ENCODE peak calls at places on chromosomes 3 and 15, in five cellular contexts. Z is Peyer's patch, H is GM13977, N is colonic mucosa, S is right lobe of liver. V is an unnamed sample.

GRCh38 chr3:56123487-56123886 is 344.8 kb downstream of the ERC2 start:
- DNase-seq in N (no peak), Z (no peak), H (no peak), S (no peak), V (no peak)

GRCh38 chr3:113186566-113186965 is 24.8 kb upstream of the BOC start:
- DNase-seq in H (no peak), Z (no peak), S (no peak), N (no peak), V (no peak)

GRCh38 chr3:72692959-72693518 is 155.2 kb downstream of the SHQ1 start:
- DNase-seq in S (no peak), H (no peak), Z (no peak), N (no peak), V (no peak)

GRCh38 chr15:67120839-67121540 is 55.6 kb downstream of the SMAD3 start:
- DNase-seq in H (peak), Z (peak), N (peak), S (peak), V (peak)

GRCh38 chr15:92636950-92637481 is 18.6 kb downstream of the FAM174B start:
- DNase-seq in Z (no peak), S (no peak), N (peak), H (no peak), V (no peak)

GRCh38 chr3:47082519-47082918 is 81.4 kb downstream of the SETD2 start:
- DNase-seq in Z (no peak), S (no peak), H (peak), N (no peak), V (peak)

GRCh38 chr3:109687626-109688025 is 350.3 kb upstream of the DPPA4 start:
- DNase-seq in S (no peak), H (no peak), Z (no peak), N (no peak), V (no peak)

GRCh38 chr3:129346690-129347440 is 68.2 kb downstream of the HMCES start:
- DNase-seq in Z (no peak), N (no peak), S (no peak), H (no peak), V (no peak)

GRCh38 chr3:156818890-156819289 is 7.3 kb upstream of the LEKR1 start:
- DNase-seq in S (no peak), Z (no peak), H (no peak), N (no peak), V (no peak)

GRCh38 chr15:89057506-89058133 is 30.6 kb upstream of the ABHD2 start:
- DNase-seq in N (peak), Z (peak), S (peak), H (peak), V (peak)

GRCh38 chr3:112117826-112118571 is 15.0 kb downstream of the GCSAM start:
- DNase-seq in N (no peak), H (no peak), S (no peak), Z (no peak), V (peak)

GRCh38 chr3:42651248-42652091 is 2.0 kb upstream of the ZBTB47 start:
- DNase-seq in Z (no peak), N (no peak), H (no peak), S (no peak), V (no peak)

GRCh38 chr15:89912145-89912673 is 543 bp downstream of the ARPIN start:
- DNase-seq in H (no peak), Z (peak), S (peak), N (peak), V (no peak)

GRCh38 chr15:49468440-49468839 is 45.4 kb downstream of the FGF7 start:
- DNase-seq in S (no peak), Z (no peak), N (no peak), H (no peak), V (no peak)

GRCh38 chr3:69252141-69252540 is 129.7 kb upstream of the LMOD3 start:
- DNase-seq in H (no peak), S (no peak), N (no peak), Z (no peak), V (no peak)

GRCh38 chr3:191336833-191337232 is 6.5 kb upstream of the UTS2B start:
- DNase-seq in N (no peak), Z (no peak), S (no peak), H (no peak), V (no peak)

GRCh38 chr15:78570710-78571109 is 5.4 kb downstream of the CHRNA5 start:
- DNase-seq in N (no peak), Z (no peak), S (no peak), H (no peak), V (no peak)

GRCh38 chr15:32682569-32682968 is 35.2 kb upstream of the GREM1 start:
- DNase-seq in H (no peak), S (no peak), N (no peak), Z (no peak), V (no peak)

GRCh38 chr15:83248944-83249343 is 35.5 kb downstream of the BNC1 start:
- DNase-seq in H (no peak), S (no peak), Z (no peak), N (no peak), V (no peak)

GRCh38 chr3:170033489-170033888 is 4.3 kb upstream of the GPR160 start:
- DNase-seq in S (no peak), Z (no peak), N (peak), H (no peak), V (no peak)

GRCh38 chr3:46065294-46065705 is 38.0 kb upstream of the XCR1 start:
- DNase-seq in Z (no peak), N (peak), H (peak), S (no peak), V (peak)

GRCh38 chr3:197365621-197366020 is 67.2 kb upstream of the DLG1 start:
- DNase-seq in Z (no peak), H (no peak), N (no peak), S (no peak), V (no peak)

GRCh38 chr3:43400162-43400561 is 113.8 kb downstream of the SNRK start:
- DNase-seq in N (no peak), H (no peak), Z (no peak), S (no peak), V (no peak)

GRCh38 chr15:56052389-56053045 is 59.1 kb upstream of the NEDD4 start:
- DNase-seq in H (peak), Z (no peak), N (no peak), S (no peak), V (peak)

GRCh38 chr3:65425880-65426279 is 612.8 kb downstream of the MAGI1 start:
- DNase-seq in S (no peak), Z (no peak), N (no peak), H (no peak), V (no peak)

GRCh38 chr15:88036154-88036839 is 220.2 kb downstream of the NTRK3 start:
- DNase-seq in Z (no peak), H (no peak), N (no peak), S (no peak), V (no peak)

GRCh38 chr3:46852839-46853355 is 10.3 kb downstream of the MYL3 start:
- DNase-seq in H (no peak), N (no peak), Z (no peak), S (no peak), V (no peak)

GRCh38 chr3:6803652-6804051 is 57.3 kb upstream of the GRM7 start:
- DNase-seq in S (no peak), Z (no peak), H (no peak), N (no peak), V (no peak)

GRCh38 chr3:67529915-67530314 is 124.5 kb downstream of the SUCLG2 start:
- DNase-seq in N (no peak), S (no peak), H (no peak), Z (no peak), V (no peak)

GRCh38 chr3:36446230-36446629 is 65.9 kb downstream of the STAC start:
- DNase-seq in S (no peak), N (no peak), Z (no peak), H (no peak), V (no peak)

GRCh38 chr3:151911462-151911861 is 38.0 kb downstream of the SUCNR1 start:
- DNase-seq in Z (no peak), H (no peak), S (no peak), N (no peak), V (no peak)

GRCh38 chr15:96123630-96124187 is 206.8 kb upstream of the NR2F2 start:
- DNase-seq in N (no peak), S (no peak), Z (no peak), H (no peak), V (no peak)

GRCh38 chr3:133709139-133709538 is 37.1 kb upstream of the TF start:
- DNase-seq in S (no peak), Z (no peak), N (no peak), H (no peak), V (no peak)

GRCh38 chr3:133706033-133706432 is 40.2 kb upstream of the TF start:
- DNase-seq in H (no peak), S (no peak), N (no peak), Z (no peak), V (no peak)

GRCh38 chr3:133717424-133717823 is 28.8 kb upstream of the TF start:
- DNase-seq in Z (no peak), S (no peak), H (no peak), N (no peak), V (no peak)

GRCh38 chr3:133711013-133711412 is 35.2 kb upstream of the TF start:
- DNase-seq in S (no peak), N (no peak), H (no peak), Z (no peak), V (no peak)

GRCh38 chr3:133712017-133712416 is 34.2 kb upstream of the TF start:
- DNase-seq in S (peak), N (no peak), Z (no peak), H (no peak), V (no peak)
- TF ChIP-seq CTCF in S (peak), N (no peak), Z (no peak), H (no peak), V (no peak)

DNA sequence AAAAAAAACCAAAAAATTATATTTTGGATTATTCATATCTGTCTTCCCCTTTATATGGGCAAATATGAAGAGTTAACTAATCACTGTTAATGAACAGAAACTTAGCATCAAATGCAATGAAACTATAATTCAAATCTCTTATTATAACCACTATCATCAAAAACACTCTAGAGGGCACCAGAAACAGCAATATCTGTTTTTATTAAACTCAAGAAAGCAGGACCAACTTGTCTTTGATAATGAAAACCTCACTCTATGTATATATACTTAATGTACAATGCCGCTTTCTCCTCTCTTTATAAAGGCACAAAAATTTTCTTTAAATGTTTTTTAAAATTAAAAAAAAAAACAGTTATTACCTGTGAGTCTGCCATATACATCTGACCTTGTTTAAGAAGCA is 92.7 kb downstream of the UACA start:
- DNase-seq in H (no peak), Z (no peak), S (no peak), N (no peak), V (no peak)
- TF ChIP-seq CTCF in H (no peak), Z (peak), S (peak), N (no peak), V (no peak)

GRCh38 chr3:180802837-180803236 is 109.6 kb upstream of the FXR1 start:
- DNase-seq in S (no peak), Z (no peak), H (no peak), N (no peak), V (no peak)
- TF ChIP-seq CTCF in S (peak), Z (peak), H (peak), N (no peak), V (peak)

DNA sequence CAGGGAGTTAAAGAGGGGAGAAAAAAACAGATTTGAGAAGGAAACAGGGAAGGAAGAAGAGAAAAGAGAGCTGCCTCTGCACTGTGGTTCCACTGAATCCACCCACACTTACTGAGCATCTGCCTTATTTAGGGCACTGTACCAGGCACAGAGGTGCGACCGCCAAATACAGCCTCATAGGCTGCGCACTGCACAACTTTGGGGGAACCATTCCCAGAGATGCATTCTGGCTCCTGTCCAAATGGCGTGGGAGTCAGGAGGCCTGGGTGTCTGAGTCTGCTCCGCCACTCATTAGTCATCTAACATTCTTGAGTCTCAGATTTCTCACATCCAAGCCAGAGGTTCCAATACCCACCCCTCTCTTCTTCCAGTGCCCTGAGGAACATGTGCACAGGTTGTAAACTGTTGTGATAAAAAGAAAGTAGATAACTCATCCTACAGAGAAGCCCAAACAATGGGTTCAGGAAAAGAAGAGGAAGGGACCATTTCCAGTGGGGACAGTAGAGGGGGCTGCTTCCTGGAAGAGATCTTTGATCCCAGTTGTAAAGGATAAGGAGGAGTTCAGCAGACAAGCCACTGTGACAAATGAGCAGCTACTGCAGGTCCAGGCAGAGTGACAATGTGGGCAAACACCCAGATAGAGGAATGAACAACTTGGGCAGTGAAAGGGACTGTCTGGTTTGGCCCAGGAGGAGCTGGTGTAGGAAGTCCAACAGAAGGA is 254.6 kb downstream of the UACA start:
- DNase-seq in Z (no peak), S (no peak), N (no peak), H (no peak), V (no peak)
- TF ChIP-seq CTCF in Z (no peak), S (no peak), N (no peak), H (no peak), V (no peak)